ENCODE peak calls at places on chromosomes 3 and 15, in six cellular contexts. B is A549, T is GM12878, N is NB4, D is K562, J is HepG2. F is an unnamed sample.

GRCh38 chr3:88509582-88509981 is 359.8 kb downstream of the C3orf38 start:
- DNase-seq in T (no peak), B (no peak), J (peak; percentile 39), D (no peak), N (no peak), F (no peak)

GRCh38 chr3:108338901-108339545 is 42.7 kb downstream of the HHLA2 start:
- DNase-seq in N (no peak), T (no peak), D (no peak), B (no peak), J (no peak), F (no peak)

GRCh38 chr15:68407141-68407885 is 24.6 kb downstream of the ITGA11 start:
- DNase-seq in B (no peak), T (no peak), J (no peak), N (no peak), D (no peak), F (no peak)

GRCh38 chr3:133256787-133257483 is 142.9 kb upstream of the BFSP2 start:
- DNase-seq in N (no peak), T (peak; percentile 5), J (no peak), B (no peak), D (no peak), F (peak; percentile 17)

GRCh38 chr3:55543228-55543627 is 56.1 kb upstream of the WNT5A start:
- DNase-seq in D (no peak), J (no peak), N (no peak), T (no peak), B (no peak), F (no peak)

GRCh38 chr3:34256021-34256420 is 457.6 kb downstream of the PDCD6IP start:
- DNase-seq in J (no peak), B (no peak), N (no peak), D (no peak), T (no peak), F (no peak)

GRCh38 chr3:127964053-127964452 is 49.0 kb downstream of the KBTBD12 start:
- DNase-seq in T (no peak), N (no peak), D (no peak), B (peak; percentile 4), J (no peak), F (no peak)

GRCh38 chr3:11312139-11312538 is 39.9 kb downstream of the ATG7 start:
- DNase-seq in B (no peak), N (no peak), T (no peak), D (no peak), J (no peak), F (no peak)

GRCh38 chr3:8420613-8421012 is 81.0 kb upstream of the LMCD1 start:
- DNase-seq in D (no peak), B (no peak), N (no peak), T (no peak), J (no peak), F (no peak)

GRCh38 chr3:67000006-67000405 is 1.9 kb downstream of the KBTBD8 start:
- DNase-seq in B (no peak), T (peak; percentile 44), D (no peak), J (no peak), N (peak; percentile 64), F (no peak)
- TF ChIP-seq MYC in B (no peak), T (no peak), D (no peak), J (no peak), N (no peak), F (no peak)

GRCh38 chr3:191568206-191568605 is 107.2 kb downstream of the PYDC2 start:
- DNase-seq in T (no peak), J (no peak), B (no peak), D (no peak), N (no peak), F (no peak)

GRCh38 chr3:191563722-191564121 is 102.8 kb downstream of the PYDC2 start:
- DNase-seq in N (no peak), B (no peak), J (no peak), D (no peak), T (no peak), F (no peak)

GRCh38 chr3:191566469-191566868 is 105.5 kb downstream of the PYDC2 start:
- DNase-seq in J (no peak), D (no peak), B (no peak), T (no peak), N (no peak), F (no peak)
- TF ChIP-seq MYC in J (no peak), D (no peak), B (no peak), T (no peak), N (no peak), F (no peak)

DNA sequence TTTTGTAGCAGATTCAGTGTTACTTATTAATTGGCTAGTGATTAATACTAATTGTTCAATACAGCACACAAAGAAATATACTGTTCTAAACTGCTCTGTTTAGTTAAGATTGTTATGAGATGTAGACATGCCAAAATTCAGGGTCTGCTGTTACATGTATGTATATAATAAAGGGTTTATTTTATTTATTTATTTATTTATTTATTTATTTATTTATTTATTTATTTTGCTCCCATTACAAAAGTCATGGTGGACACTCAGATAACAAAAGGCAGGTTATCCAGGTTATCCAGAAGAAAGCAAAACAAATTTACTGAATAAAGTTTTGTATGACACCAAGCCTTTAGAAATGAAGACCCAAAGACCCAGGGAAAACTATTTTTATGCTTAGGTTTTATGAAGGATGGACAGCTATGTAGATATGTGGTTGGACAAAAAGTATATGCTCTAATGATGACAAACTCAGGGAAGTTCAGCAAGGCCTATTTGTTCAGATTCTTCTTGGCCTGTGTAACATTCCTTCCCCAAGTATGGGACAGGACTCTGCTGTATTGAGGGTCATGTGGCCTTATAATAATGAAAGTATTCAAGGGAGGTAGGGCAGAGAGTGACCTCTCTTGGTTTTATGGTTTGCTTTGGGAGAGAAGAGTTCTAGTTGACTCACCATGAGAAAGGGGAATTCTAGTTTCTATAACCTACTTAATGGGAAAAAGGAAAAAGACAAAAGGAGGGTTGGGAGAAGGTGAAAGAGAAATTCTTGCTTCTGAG is 1056.8 kb downstream of the ROBO2 start:
- DNase-seq in T (no peak), J (no peak), B (no peak), D (no peak), N (no peak), F (no peak)
- TF ChIP-seq MYC in T (no peak), J (no peak), B (no peak), D (no peak), N (no peak), F (no peak)

DNA sequence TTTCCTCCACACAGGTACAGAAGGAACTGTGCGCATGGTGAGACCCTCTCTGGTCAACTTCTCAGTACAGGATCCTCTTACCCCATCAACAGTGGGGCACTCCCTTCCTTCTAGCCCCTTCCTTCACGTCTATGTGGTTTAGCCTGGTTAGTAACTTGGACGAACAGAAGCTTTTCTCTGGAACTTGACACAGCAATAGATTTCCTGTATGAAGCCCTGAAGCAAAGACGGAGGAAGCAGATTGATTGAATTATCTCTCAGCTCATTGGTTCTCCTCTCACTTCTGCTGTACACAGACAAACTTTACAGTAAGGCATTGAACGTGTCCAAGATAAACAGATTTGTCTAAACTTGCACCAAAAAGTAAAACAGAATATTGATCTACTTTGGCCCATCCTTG is at the start of gene CD200R1:
- DNase-seq in T (no peak), J (no peak), D (no peak), N (peak; percentile 6), B (no peak), F (no peak)
- TF ChIP-seq MYC in T (no peak), J (no peak), D (no peak), N (no peak), B (no peak), F (no peak)

GRCh38 chr3:100045696-100046095 is 68.6 kb downstream of the FILIP1L start:
- DNase-seq in T (no peak), D (no peak), N (no peak), B (no peak), J (no peak), F (no peak)
- TF ChIP-seq MYC in T (no peak), D (no peak), N (no peak), B (no peak), J (no peak), F (no peak)

DNA sequence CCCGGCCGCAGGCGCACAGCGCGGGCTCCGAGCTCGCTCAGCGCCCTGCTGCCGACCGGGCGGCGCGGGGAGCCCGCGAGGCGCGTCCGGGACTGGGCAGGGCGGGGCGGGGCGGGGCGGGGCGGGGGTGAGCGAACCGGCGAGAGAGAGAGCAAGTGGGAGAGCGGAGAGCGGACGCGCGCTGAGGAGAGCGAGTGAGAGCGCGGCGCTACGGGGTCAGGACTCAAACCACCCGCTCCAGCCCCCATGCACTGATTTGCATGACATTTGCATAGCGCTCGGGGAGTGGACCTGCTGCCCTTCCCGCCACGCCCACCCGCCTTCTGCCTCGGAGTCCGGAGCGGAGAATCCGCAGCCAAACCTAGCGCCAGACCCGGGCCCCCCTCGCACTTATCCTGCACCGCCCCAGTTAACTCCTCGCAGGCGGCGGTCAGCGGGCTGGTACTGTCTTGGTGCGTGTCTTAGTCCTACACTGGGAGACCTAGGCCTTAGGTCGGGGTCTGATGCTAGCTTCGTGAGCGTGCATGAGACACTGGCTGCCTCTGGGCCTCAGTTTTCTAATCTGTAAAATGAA is at the start of gene MYLK:
- DNase-seq in T (no peak), D (peak; percentile 74), J (peak; percentile 65), N (peak; percentile 79), B (peak; percentile 93), F (peak; percentile 71)
- TF ChIP-seq MYC in T (no peak), D (no peak), J (no peak), N (no peak), B (no peak), F (no peak)

DNA sequence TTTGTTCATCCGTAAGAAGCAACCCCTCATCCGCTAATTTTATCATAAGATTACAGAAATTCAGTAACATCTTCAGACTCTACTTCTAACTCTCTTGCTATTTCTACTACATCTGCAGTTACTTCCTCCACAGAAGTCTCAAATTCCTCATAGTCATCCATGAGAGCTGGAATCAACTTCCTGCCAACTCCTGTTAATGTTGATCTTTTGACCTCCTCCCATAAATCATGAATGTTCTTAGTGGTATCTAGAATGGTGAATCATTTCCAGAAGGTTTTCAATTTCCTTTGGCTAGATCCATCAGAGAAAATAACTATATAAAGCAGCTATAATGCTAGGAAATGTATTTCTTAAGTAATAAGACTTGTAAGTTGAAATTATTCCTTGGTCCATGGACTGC is 115.1 kb downstream of the TAFA4 start:
- DNase-seq in B (no peak), D (no peak), T (no peak), J (no peak), N (no peak), F (peak; percentile 73)
- TF ChIP-seq MYC in B (no peak), D (no peak), T (no peak), J (no peak), N (no peak), F (no peak)

DNA sequence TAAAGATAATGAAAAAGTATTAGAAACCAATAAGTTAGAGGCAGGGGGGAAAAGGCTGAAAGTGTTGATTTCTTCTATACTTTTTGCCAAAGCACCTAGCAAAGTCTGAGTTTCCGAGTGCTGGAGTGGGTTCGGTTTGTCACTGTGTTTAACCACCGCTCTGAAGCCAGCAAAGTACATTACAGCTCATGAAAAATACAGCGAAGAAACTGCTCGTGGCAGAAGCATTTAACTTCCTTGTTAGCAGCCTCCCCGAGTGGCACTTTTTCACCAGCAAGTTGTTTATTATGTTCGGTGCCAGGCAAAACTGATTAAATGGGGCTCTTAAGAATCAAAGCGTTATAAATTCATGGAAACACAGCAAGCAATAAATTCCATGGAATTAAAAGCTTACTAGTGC is 313.6 kb downstream of the FOXP1 start:
- DNase-seq in N (no peak), D (no peak), B (no peak), T (no peak), J (no peak), F (no peak)
- TF ChIP-seq MYC in N (no peak), D (no peak), B (no peak), T (no peak), J (no peak), F (no peak)

F was measured in endothelial cell of umbilical vein.